ENCODE peak calls at places on chromosomes 2 and 18, in ten cellular contexts. One of them, this sample, is unnamed.
A peak's percentile ranks its signal among the peaks of the same experiment; 100 is the strongest.

GRCh38 chr2:171169333-171169732 is 8.6 kb upstream of the TLK1 start:
- DNase-seq in hepatocyte: no peak
- DNase-seq in upper lobe of right lung: no peak
- DNase-seq in HCT116: no peak
- DNase-seq in K562: no peak
- DNase-seq in neural crest cell: no peak
- DNase-seq in BE2C: no peak
- DNase-seq in CD14-positive monocyte: no peak
- DNase-seq in mucosa of descending colon: no peak
- DNase-seq in WTC11: no peak
- DNase-seq in this sample: no peak

GRCh38 chr2:173288561-173288960 is 66.1 kb upstream of the CDCA7 start:
- DNase-seq in BE2C: no peak
- DNase-seq in CD14-positive monocyte: no peak
- DNase-seq in K562: no peak
- DNase-seq in neural crest cell: no peak
- DNase-seq in mucosa of descending colon: no peak
- DNase-seq in upper lobe of right lung: no peak
- DNase-seq in WTC11: no peak
- DNase-seq in hepatocyte: no peak
- DNase-seq in HCT116: no peak
- DNase-seq in this sample: no peak

GRCh38 chr2:225103737-225104141 is 61.5 kb upstream of the DOCK10 start:
- DNase-seq in neural crest cell: no peak
- DNase-seq in CD14-positive monocyte: no peak
- DNase-seq in BE2C: no peak
- DNase-seq in hepatocyte: no peak
- DNase-seq in upper lobe of right lung: no peak
- DNase-seq in mucosa of descending colon: no peak
- DNase-seq in K562: no peak
- DNase-seq in HCT116: no peak
- DNase-seq in WTC11: no peak
- DNase-seq in this sample: no peak

GRCh38 chr18:24862225-24862893 is 401.9 kb downstream of the HRH4 start:
- DNase-seq in upper lobe of right lung: no peak
- DNase-seq in neural crest cell: peak; percentile 38
- DNase-seq in mucosa of descending colon: no peak
- DNase-seq in BE2C: no peak
- DNase-seq in WTC11: peak; percentile 21
- DNase-seq in HCT116: no peak
- DNase-seq in hepatocyte: no peak
- DNase-seq in K562: no peak
- DNase-seq in CD14-positive monocyte: no peak
- DNase-seq in this sample: no peak

GRCh38 chr2:206084870-206085741 is 868 bp downstream of the INO80D start:
- DNase-seq in HCT116: no peak
- DNase-seq in upper lobe of right lung: peak; percentile 80
- DNase-seq in K562: peak; percentile 58
- DNase-seq in CD14-positive monocyte: peak; percentile 50
- DNase-seq in hepatocyte: peak; percentile 69
- DNase-seq in mucosa of descending colon: peak; percentile 50
- DNase-seq in neural crest cell: peak; percentile 30
- DNase-seq in WTC11: peak; percentile 41
- DNase-seq in BE2C: peak; percentile 45
- DNase-seq in this sample: no peak

GRCh38 chr18:27606851-27607250 is 421.7 kb upstream of the CHST9 start:
- DNase-seq in WTC11: no peak
- DNase-seq in CD14-positive monocyte: no peak
- DNase-seq in K562: no peak
- DNase-seq in neural crest cell: no peak
- DNase-seq in upper lobe of right lung: no peak
- DNase-seq in HCT116: no peak
- DNase-seq in BE2C: no peak
- DNase-seq in hepatocyte: no peak
- DNase-seq in mucosa of descending colon: no peak
- DNase-seq in this sample: no peak

GRCh38 chr2:110115291-110116032 is at the start of gene MALL:
- DNase-seq in hepatocyte: peak; percentile 78
- DNase-seq in neural crest cell: peak; percentile 18
- DNase-seq in HCT116: peak; percentile 60
- DNase-seq in K562: no peak
- DNase-seq in mucosa of descending colon: peak; percentile 71
- DNase-seq in upper lobe of right lung: peak; percentile 86
- DNase-seq in CD14-positive monocyte: no peak
- DNase-seq in WTC11: no peak
- DNase-seq in BE2C: no peak
- DNase-seq in this sample: no peak

GRCh38 chr2:120177011-120177621 is 46.1 kb downstream of the TMEM185B start:
- DNase-seq in upper lobe of right lung: peak; percentile 78
- DNase-seq in HCT116: no peak
- DNase-seq in K562: peak; percentile 15
- DNase-seq in WTC11: peak; percentile 44
- DNase-seq in hepatocyte: no peak
- DNase-seq in BE2C: no peak
- DNase-seq in neural crest cell: no peak
- DNase-seq in CD14-positive monocyte: peak; percentile 57
- DNase-seq in mucosa of descending colon: peak; percentile 51
- DNase-seq in this sample: no peak

GRCh38 chr2:113976277-113976928 is 86.5 kb downstream of the ACTR3 start:
- DNase-seq in BE2C: no peak
- DNase-seq in upper lobe of right lung: no peak
- DNase-seq in HCT116: no peak
- DNase-seq in WTC11: no peak
- DNase-seq in K562: no peak
- DNase-seq in neural crest cell: no peak
- DNase-seq in mucosa of descending colon: no peak
- DNase-seq in hepatocyte: no peak
- DNase-seq in CD14-positive monocyte: no peak
- DNase-seq in this sample: no peak

GRCh38 chr2:113978524-113979171 is 88.8 kb downstream of the ACTR3 start:
- DNase-seq in K562: no peak
- DNase-seq in HCT116: no peak
- DNase-seq in WTC11: no peak
- DNase-seq in upper lobe of right lung: no peak
- DNase-seq in neural crest cell: no peak
- DNase-seq in CD14-positive monocyte: no peak
- DNase-seq in mucosa of descending colon: no peak
- DNase-seq in hepatocyte: no peak
- DNase-seq in BE2C: no peak
- DNase-seq in this sample: no peak

GRCh38 chr2:113979172-113980128 is 89.6 kb downstream of the ACTR3 start:
- DNase-seq in HCT116: no peak
- DNase-seq in WTC11: peak; percentile 74
- DNase-seq in BE2C: peak; percentile 22
- DNase-seq in mucosa of descending colon: no peak
- DNase-seq in neural crest cell: no peak
- DNase-seq in hepatocyte: no peak
- DNase-seq in upper lobe of right lung: no peak
- DNase-seq in CD14-positive monocyte: no peak
- DNase-seq in K562: peak; percentile 45
- DNase-seq in this sample: no peak

GRCh38 chr2:113977060-113977659 is 87.3 kb downstream of the ACTR3 start:
- DNase-seq in hepatocyte: no peak
- DNase-seq in upper lobe of right lung: no peak
- DNase-seq in neural crest cell: no peak
- DNase-seq in mucosa of descending colon: no peak
- DNase-seq in HCT116: no peak
- DNase-seq in CD14-positive monocyte: no peak
- DNase-seq in BE2C: peak; percentile 33
- DNase-seq in WTC11: no peak
- DNase-seq in K562: no peak
- DNase-seq in this sample: no peak

DNA sequence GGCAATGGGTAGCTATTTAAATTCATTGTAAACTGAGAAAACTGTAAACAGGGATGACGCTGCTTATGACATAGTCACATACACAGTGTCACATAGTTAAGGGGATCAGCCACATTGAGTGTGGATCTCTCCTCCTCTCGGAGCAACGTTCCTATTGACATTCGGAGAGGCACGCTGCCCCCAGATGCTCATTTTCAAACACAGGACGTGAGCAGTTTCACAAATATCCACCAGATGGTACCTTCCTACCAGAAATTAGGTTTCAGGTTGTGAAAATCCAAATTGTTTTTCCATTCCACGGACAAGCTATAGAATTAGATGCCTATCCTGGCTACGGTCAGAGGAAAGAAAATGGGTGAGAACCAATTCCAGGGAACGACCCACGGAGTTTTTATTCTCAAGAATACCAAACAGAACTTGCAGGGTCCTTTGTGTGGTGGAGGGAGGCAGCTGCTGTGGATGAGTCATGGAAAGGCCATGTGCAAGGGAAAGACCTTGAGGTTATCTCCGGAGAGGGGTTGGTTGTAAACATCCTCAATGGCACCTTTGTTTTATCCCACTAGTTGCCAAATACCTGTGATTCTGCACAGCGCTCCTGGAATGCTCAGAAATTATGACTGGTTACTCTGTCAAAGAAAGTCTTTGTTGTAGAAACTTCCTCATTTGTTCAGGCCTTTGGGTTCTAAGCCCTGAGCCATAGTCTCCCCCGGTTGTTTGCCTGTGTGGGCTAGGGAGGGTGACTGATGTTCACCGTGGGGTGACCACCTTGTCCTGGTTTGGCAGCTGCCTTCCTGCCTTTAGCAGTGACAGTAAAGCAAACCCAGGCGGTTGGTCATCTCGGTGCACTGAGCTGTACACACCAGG is 88.0 kb downstream of the ACTR3 start:
- DNase-seq in mucosa of descending colon: peak; percentile 43
- DNase-seq in CD14-positive monocyte: no peak
- DNase-seq in neural crest cell: no peak
- DNase-seq in upper lobe of right lung: no peak
- DNase-seq in K562: no peak
- DNase-seq in BE2C: peak; percentile 11
- DNase-seq in WTC11: no peak
- DNase-seq in hepatocyte: peak; percentile 68
- DNase-seq in HCT116: peak; percentile 76
- DNase-seq in this sample: no peak
- TF ChIP-seq CTCF in mucosa of descending colon: no peak
- TF ChIP-seq CTCF in CD14-positive monocyte: no peak
- TF ChIP-seq CTCF in neural crest cell: peak; percentile 66
- TF ChIP-seq CTCF in upper lobe of right lung: peak; percentile 27
- TF ChIP-seq CTCF in K562: no peak
- TF ChIP-seq CTCF in BE2C: peak; percentile 30
- TF ChIP-seq CTCF in WTC11: no peak
- TF ChIP-seq CTCF in hepatocyte: peak; percentile 59
- TF ChIP-seq CTCF in HCT116: peak; percentile 28
- TF ChIP-seq CTCF in this sample: peak; percentile 66

DNA sequence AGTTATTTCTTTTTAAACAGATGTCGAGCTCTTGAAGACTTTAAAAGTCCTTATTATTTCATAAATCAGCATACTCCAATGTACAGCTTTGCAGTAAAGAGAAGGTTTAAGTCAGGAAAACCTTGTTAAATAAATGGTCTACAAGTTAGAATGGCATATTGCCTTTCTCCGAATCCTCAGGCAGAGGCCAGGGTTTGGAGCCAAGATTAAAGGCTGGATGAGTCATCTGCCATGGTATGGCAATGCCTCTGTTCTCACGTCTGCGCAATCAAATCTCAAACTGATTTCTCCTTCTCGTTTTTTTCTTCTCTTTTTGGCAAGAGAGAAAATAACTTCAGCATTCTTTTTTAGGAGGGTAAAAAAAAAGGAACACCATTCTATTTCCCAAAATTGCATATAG is 5.6 kb upstream of the KCNJ3 start:
- DNase-seq in CD14-positive monocyte: no peak
- DNase-seq in mucosa of descending colon: no peak
- DNase-seq in K562: no peak
- DNase-seq in upper lobe of right lung: no peak
- DNase-seq in neural crest cell: no peak
- DNase-seq in BE2C: no peak
- DNase-seq in HCT116: peak; percentile 16
- DNase-seq in hepatocyte: peak; percentile 42
- DNase-seq in WTC11: no peak
- DNase-seq in this sample: no peak
- TF ChIP-seq CTCF in CD14-positive monocyte: no peak
- TF ChIP-seq CTCF in mucosa of descending colon: no peak
- TF ChIP-seq CTCF in K562: no peak
- TF ChIP-seq CTCF in upper lobe of right lung: no peak
- TF ChIP-seq CTCF in neural crest cell: no peak
- TF ChIP-seq CTCF in BE2C: no peak
- TF ChIP-seq CTCF in HCT116: no peak
- TF ChIP-seq CTCF in hepatocyte: no peak
- TF ChIP-seq CTCF in WTC11: no peak
- TF ChIP-seq CTCF in this sample: no peak

GRCh38 chr2:24418166-24418843 is 58.0 kb upstream of the ITSN2 start:
- DNase-seq in WTC11: peak; percentile 44
- DNase-seq in hepatocyte: peak; percentile 35
- DNase-seq in BE2C: no peak
- DNase-seq in HCT116: no peak
- DNase-seq in mucosa of descending colon: no peak
- DNase-seq in neural crest cell: no peak
- DNase-seq in K562: no peak
- DNase-seq in CD14-positive monocyte: no peak
- DNase-seq in upper lobe of right lung: no peak
- DNase-seq in this sample: no peak

GRCh38 chr2:24421668-24422067 is 61.3 kb upstream of the ITSN2 start:
- DNase-seq in WTC11: peak; percentile 77
- DNase-seq in BE2C: peak; percentile 80
- DNase-seq in K562: peak; percentile 14
- DNase-seq in hepatocyte: peak; percentile 73
- DNase-seq in HCT116: peak; percentile 48
- DNase-seq in CD14-positive monocyte: peak; percentile 59
- DNase-seq in upper lobe of right lung: no peak
- DNase-seq in neural crest cell: peak; percentile 72
- DNase-seq in mucosa of descending colon: peak; percentile 91
- DNase-seq in this sample: no peak

GRCh38 chr2:24424387-24424786 is 64.1 kb upstream of the ITSN2 start:
- DNase-seq in mucosa of descending colon: no peak
- DNase-seq in BE2C: no peak
- DNase-seq in CD14-positive monocyte: no peak
- DNase-seq in K562: no peak
- DNase-seq in WTC11: no peak
- DNase-seq in HCT116: no peak
- DNase-seq in neural crest cell: no peak
- DNase-seq in upper lobe of right lung: no peak
- DNase-seq in hepatocyte: no peak
- DNase-seq in this sample: no peak

GRCh38 chr2:24423095-24423494 is 62.8 kb upstream of the ITSN2 start:
- DNase-seq in WTC11: no peak
- DNase-seq in BE2C: no peak
- DNase-seq in neural crest cell: no peak
- DNase-seq in K562: no peak
- DNase-seq in hepatocyte: no peak
- DNase-seq in CD14-positive monocyte: no peak
- DNase-seq in upper lobe of right lung: no peak
- DNase-seq in HCT116: no peak
- DNase-seq in mucosa of descending colon: no peak
- DNase-seq in this sample: no peak

DNA sequence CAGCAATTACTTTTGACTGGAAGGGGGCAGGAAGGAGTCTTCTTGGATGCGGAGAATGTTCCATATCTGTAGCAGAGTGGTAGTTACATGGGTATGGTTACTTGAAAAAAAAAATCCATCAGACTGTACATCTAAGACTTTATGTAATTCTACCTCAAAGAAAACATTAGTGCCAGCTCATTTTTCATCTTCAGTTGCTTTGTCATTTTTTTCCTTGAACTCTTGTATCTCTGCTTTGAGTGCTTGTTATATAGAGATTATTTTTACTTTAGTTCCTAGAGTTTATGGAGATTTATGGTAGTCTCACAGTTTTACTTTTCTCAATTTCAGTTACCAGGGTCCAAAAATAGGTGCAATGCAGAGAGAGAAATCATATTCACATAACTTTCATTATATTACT is 60.0 kb upstream of the ITSN2 start:
- DNase-seq in BE2C: no peak
- DNase-seq in HCT116: no peak
- DNase-seq in CD14-positive monocyte: no peak
- DNase-seq in mucosa of descending colon: no peak
- DNase-seq in WTC11: no peak
- DNase-seq in hepatocyte: no peak
- DNase-seq in upper lobe of right lung: no peak
- DNase-seq in K562: no peak
- DNase-seq in neural crest cell: no peak
- DNase-seq in this sample: no peak
- TF ChIP-seq CTCF in BE2C: no peak
- TF ChIP-seq CTCF in HCT116: no peak
- TF ChIP-seq CTCF in CD14-positive monocyte: no peak
- TF ChIP-seq CTCF in mucosa of descending colon: no peak
- TF ChIP-seq CTCF in WTC11: no peak
- TF ChIP-seq CTCF in hepatocyte: no peak
- TF ChIP-seq CTCF in upper lobe of right lung: no peak
- TF ChIP-seq CTCF in K562: no peak
- TF ChIP-seq CTCF in neural crest cell: no peak
- TF ChIP-seq CTCF in this sample: no peak

GRCh38 chr18:52343138-52343537 is 3.1 kb downstream of the DCC start:
- DNase-seq in K562: no peak
- DNase-seq in BE2C: no peak
- DNase-seq in HCT116: no peak
- DNase-seq in upper lobe of right lung: no peak
- DNase-seq in hepatocyte: peak; percentile 18
- DNase-seq in neural crest cell: no peak
- DNase-seq in mucosa of descending colon: no peak
- DNase-seq in CD14-positive monocyte: no peak
- DNase-seq in WTC11: no peak
- DNase-seq in this sample: no peak

GRCh38 chr18:52345428-52345827 is 5.4 kb downstream of the DCC start:
- DNase-seq in K562: no peak
- DNase-seq in upper lobe of right lung: no peak
- DNase-seq in CD14-positive monocyte: no peak
- DNase-seq in HCT116: no peak
- DNase-seq in mucosa of descending colon: no peak
- DNase-seq in neural crest cell: no peak
- DNase-seq in WTC11: no peak
- DNase-seq in BE2C: no peak
- DNase-seq in hepatocyte: no peak
- DNase-seq in this sample: no peak

GRCh38 chr18:52343731-52344340 is 3.8 kb downstream of the DCC start:
- DNase-seq in neural crest cell: no peak
- DNase-seq in BE2C: no peak
- DNase-seq in hepatocyte: no peak
- DNase-seq in K562: no peak
- DNase-seq in CD14-positive monocyte: no peak
- DNase-seq in HCT116: no peak
- DNase-seq in mucosa of descending colon: no peak
- DNase-seq in upper lobe of right lung: no peak
- DNase-seq in WTC11: no peak
- DNase-seq in this sample: no peak

GRCh38 chr18:52352920-52353319 is 12.9 kb downstream of the DCC start:
- DNase-seq in WTC11: no peak
- DNase-seq in CD14-positive monocyte: no peak
- DNase-seq in BE2C: no peak
- DNase-seq in HCT116: no peak
- DNase-seq in hepatocyte: no peak
- DNase-seq in mucosa of descending colon: no peak
- DNase-seq in upper lobe of right lung: no peak
- DNase-seq in K562: no peak
- DNase-seq in neural crest cell: no peak
- DNase-seq in this sample: no peak

GRCh38 chr18:52348209-52348608 is 8.2 kb downstream of the DCC start:
- DNase-seq in HCT116: no peak
- DNase-seq in mucosa of descending colon: no peak
- DNase-seq in upper lobe of right lung: no peak
- DNase-seq in hepatocyte: no peak
- DNase-seq in neural crest cell: no peak
- DNase-seq in WTC11: peak; percentile 47
- DNase-seq in K562: peak; percentile 38
- DNase-seq in BE2C: peak; percentile 14
- DNase-seq in CD14-positive monocyte: no peak
- DNase-seq in this sample: no peak
- TF ChIP-seq CTCF in HCT116: peak; percentile 39
- TF ChIP-seq CTCF in mucosa of descending colon: no peak
- TF ChIP-seq CTCF in upper lobe of right lung: no peak
- TF ChIP-seq CTCF in hepatocyte: peak; percentile 12
- TF ChIP-seq CTCF in neural crest cell: peak; percentile 59
- TF ChIP-seq CTCF in WTC11: peak; percentile 61
- TF ChIP-seq CTCF in K562: no peak
- TF ChIP-seq CTCF in BE2C: peak; percentile 34
- TF ChIP-seq CTCF in CD14-positive monocyte: no peak
- TF ChIP-seq CTCF in this sample: peak; percentile 36